ENCODE peak calls at places on chromosomes 3 and 15, in ten cellular contexts. One of them, this sample, is unnamed.

GRCh38 chr3:15345608-15346137 is 13.3 kb upstream of the SH3BP5 start:
- DNase-seq in H1: no peak
- DNase-seq in HepG2: no peak
- DNase-seq in breast epithelium: no peak
- DNase-seq in GM12892: no peak
- DNase-seq in HCT116: no peak
- DNase-seq in transverse colon: peak; percentile 22
- DNase-seq in endothelial cell of umbilical vein: no peak
- DNase-seq in K562: no peak
- DNase-seq in stomach: no peak
- DNase-seq in this sample: no peak

GRCh38 chr15:100663066-100663465 is 60.7 kb downstream of the ASB7 start:
- DNase-seq in endothelial cell of umbilical vein: no peak
- DNase-seq in K562: peak; percentile 29
- DNase-seq in HCT116: peak; percentile 36
- DNase-seq in HepG2: no peak
- DNase-seq in stomach: no peak
- DNase-seq in breast epithelium: no peak
- DNase-seq in transverse colon: no peak
- DNase-seq in GM12892: no peak
- DNase-seq in H1: peak; percentile 17
- DNase-seq in this sample: no peak

GRCh38 chr3:44074181-44074580 is 167.5 kb upstream of the TOPAZ1 start:
- DNase-seq in transverse colon: no peak
- DNase-seq in GM12892: no peak
- DNase-seq in K562: no peak
- DNase-seq in H1: peak; percentile 10
- DNase-seq in HepG2: no peak
- DNase-seq in breast epithelium: no peak
- DNase-seq in HCT116: peak; percentile 12
- DNase-seq in stomach: no peak
- DNase-seq in endothelial cell of umbilical vein: no peak
- DNase-seq in this sample: no peak

GRCh38 chr3:134346744-134347143 is 27.5 kb downstream of the AMOTL2 start:
- DNase-seq in K562: no peak
- DNase-seq in H1: no peak
- DNase-seq in breast epithelium: no peak
- DNase-seq in endothelial cell of umbilical vein: no peak
- DNase-seq in stomach: no peak
- DNase-seq in HCT116: no peak
- DNase-seq in GM12892: no peak
- DNase-seq in transverse colon: no peak
- DNase-seq in HepG2: no peak
- DNase-seq in this sample: no peak

GRCh38 chr3:13600950-13601691 is 52.2 kb downstream of the FBLN2 start:
- DNase-seq in GM12892: no peak
- DNase-seq in HCT116: peak; percentile 29
- DNase-seq in H1: no peak
- DNase-seq in stomach: no peak
- DNase-seq in HepG2: no peak
- DNase-seq in breast epithelium: no peak
- DNase-seq in endothelial cell of umbilical vein: no peak
- DNase-seq in K562: no peak
- DNase-seq in transverse colon: no peak
- DNase-seq in this sample: no peak

GRCh38 chr3:59064276-59064675 is 14.5 kb upstream of the CFAP20DC start:
- DNase-seq in HCT116: peak; percentile 13
- DNase-seq in H1: no peak
- DNase-seq in HepG2: no peak
- DNase-seq in transverse colon: peak; percentile 19
- DNase-seq in GM12892: no peak
- DNase-seq in K562: no peak
- DNase-seq in breast epithelium: no peak
- DNase-seq in endothelial cell of umbilical vein: no peak
- DNase-seq in stomach: no peak
- DNase-seq in this sample: no peak

GRCh38 chr3:116394365-116394764 is 50.9 kb downstream of the LSAMP start:
- DNase-seq in HepG2: no peak
- DNase-seq in HCT116: no peak
- DNase-seq in breast epithelium: no peak
- DNase-seq in H1: no peak
- DNase-seq in stomach: no peak
- DNase-seq in K562: no peak
- DNase-seq in transverse colon: no peak
- DNase-seq in GM12892: no peak
- DNase-seq in endothelial cell of umbilical vein: no peak
- DNase-seq in this sample: no peak

GRCh38 chr3:147007736-147008245 is 398.6 kb downstream of the ZIC4 start:
- DNase-seq in HepG2: no peak
- DNase-seq in HCT116: no peak
- DNase-seq in stomach: no peak
- DNase-seq in breast epithelium: no peak
- DNase-seq in K562: no peak
- DNase-seq in H1: no peak
- DNase-seq in transverse colon: no peak
- DNase-seq in GM12892: no peak
- DNase-seq in endothelial cell of umbilical vein: no peak
- DNase-seq in this sample: no peak

GRCh38 chr3:134916276-134916961 is 121.4 kb downstream of the EPHB1 start:
- DNase-seq in endothelial cell of umbilical vein: no peak
- DNase-seq in breast epithelium: no peak
- DNase-seq in HCT116: no peak
- DNase-seq in K562: no peak
- DNase-seq in transverse colon: no peak
- DNase-seq in H1: no peak
- DNase-seq in GM12892: no peak
- DNase-seq in HepG2: no peak
- DNase-seq in stomach: no peak
- DNase-seq in this sample: no peak

GRCh38 chr15:31440754-31441298 is 114.2 kb downstream of the KLF13 start:
- DNase-seq in endothelial cell of umbilical vein: peak; percentile 29
- DNase-seq in H1: no peak
- DNase-seq in HCT116: no peak
- DNase-seq in breast epithelium: no peak
- DNase-seq in K562: peak; percentile 26
- DNase-seq in GM12892: no peak
- DNase-seq in HepG2: no peak
- DNase-seq in transverse colon: peak; percentile 64
- DNase-seq in stomach: peak; percentile 42
- DNase-seq in this sample: no peak

GRCh38 chr15:36334059-36334458 is 245.4 kb upstream of the CDIN1 start:
- DNase-seq in endothelial cell of umbilical vein: no peak
- DNase-seq in K562: no peak
- DNase-seq in HepG2: no peak
- DNase-seq in HCT116: no peak
- DNase-seq in H1: no peak
- DNase-seq in GM12892: no peak
- DNase-seq in breast epithelium: no peak
- DNase-seq in stomach: no peak
- DNase-seq in transverse colon: no peak
- DNase-seq in this sample: no peak

GRCh38 chr15:100694381-100695012 is 92.1 kb downstream of the ASB7 start:
- DNase-seq in H1: no peak
- DNase-seq in K562: no peak
- DNase-seq in transverse colon: no peak
- DNase-seq in GM12892: no peak
- DNase-seq in endothelial cell of umbilical vein: peak; percentile 61
- DNase-seq in HCT116: no peak
- DNase-seq in HepG2: no peak
- DNase-seq in stomach: no peak
- DNase-seq in breast epithelium: no peak
- DNase-seq in this sample: no peak

GRCh38 chr3:73805435-73805834 is 180.7 kb upstream of the PDZRN3 start:
- DNase-seq in HCT116: no peak
- DNase-seq in GM12892: no peak
- DNase-seq in breast epithelium: no peak
- DNase-seq in H1: no peak
- DNase-seq in endothelial cell of umbilical vein: no peak
- DNase-seq in transverse colon: peak; percentile 13
- DNase-seq in stomach: no peak
- DNase-seq in HepG2: no peak
- DNase-seq in K562: no peak
- DNase-seq in this sample: no peak

GRCh38 chr3:11591401-11592266 is 52.1 kb downstream of the VGLL4 start:
- DNase-seq in stomach: peak; percentile 54
- DNase-seq in H1: peak; percentile 53
- DNase-seq in GM12892: no peak
- DNase-seq in HepG2: peak; percentile 82
- DNase-seq in transverse colon: no peak
- DNase-seq in endothelial cell of umbilical vein: peak; percentile 70
- DNase-seq in K562: no peak
- DNase-seq in HCT116: peak; percentile 62
- DNase-seq in breast epithelium: peak; percentile 61
- DNase-seq in this sample: no peak

GRCh38 chr3:40800343-40800742 is 275.6 kb downstream of the ZNF621 start:
- DNase-seq in K562: no peak
- DNase-seq in H1: peak; percentile 31
- DNase-seq in HCT116: peak; percentile 2
- DNase-seq in stomach: no peak
- DNase-seq in transverse colon: peak; percentile 17
- DNase-seq in GM12892: no peak
- DNase-seq in endothelial cell of umbilical vein: peak; percentile 18
- DNase-seq in HepG2: peak; percentile 57
- DNase-seq in breast epithelium: no peak
- DNase-seq in this sample: no peak

GRCh38 chr3:64612082-64612860 is 75.5 kb downstream of the ADAMTS9 start:
- DNase-seq in GM12892: no peak
- DNase-seq in HCT116: no peak
- DNase-seq in transverse colon: peak; percentile 15
- DNase-seq in endothelial cell of umbilical vein: no peak
- DNase-seq in breast epithelium: no peak
- DNase-seq in K562: no peak
- DNase-seq in H1: no peak
- DNase-seq in stomach: no peak
- DNase-seq in HepG2: no peak
- DNase-seq in this sample: no peak

GRCh38 chr3:99920530-99921376 is 103.1 kb downstream of the CMSS1 start:
- DNase-seq in stomach: peak; percentile 51
- DNase-seq in GM12892: no peak
- DNase-seq in transverse colon: peak; percentile 71
- DNase-seq in H1: no peak
- DNase-seq in HepG2: peak; percentile 97
- DNase-seq in HCT116: no peak
- DNase-seq in breast epithelium: no peak
- DNase-seq in K562: no peak
- DNase-seq in endothelial cell of umbilical vein: peak; percentile 66
- DNase-seq in this sample: no peak

GRCh38 chr3:152245498-152246175 is 23.1 kb upstream of the MBNL1 start:
- DNase-seq in H1: no peak
- DNase-seq in breast epithelium: no peak
- DNase-seq in transverse colon: no peak
- DNase-seq in stomach: no peak
- DNase-seq in GM12892: no peak
- DNase-seq in K562: no peak
- DNase-seq in HCT116: no peak
- DNase-seq in endothelial cell of umbilical vein: no peak
- DNase-seq in HepG2: no peak
- DNase-seq in this sample: no peak
- TF ChIP-seq POLR2AphosphoS5 in H1: no peak
- TF ChIP-seq POLR2AphosphoS5 in breast epithelium: no peak
- TF ChIP-seq POLR2AphosphoS5 in transverse colon: no peak
- TF ChIP-seq POLR2AphosphoS5 in stomach: no peak
- TF ChIP-seq POLR2AphosphoS5 in GM12892: no peak
- TF ChIP-seq POLR2AphosphoS5 in K562: no peak
- TF ChIP-seq POLR2AphosphoS5 in HCT116: no peak
- TF ChIP-seq POLR2AphosphoS5 in endothelial cell of umbilical vein: no peak
- TF ChIP-seq POLR2AphosphoS5 in HepG2: no peak
- TF ChIP-seq POLR2AphosphoS5 in this sample: no peak

GRCh38 chr15:75207618-75208500 is 6.2 kb downstream of the C15orf39 start:
- DNase-seq in K562: no peak
- DNase-seq in HepG2: no peak
- DNase-seq in transverse colon: no peak
- DNase-seq in breast epithelium: no peak
- DNase-seq in HCT116: no peak
- DNase-seq in H1: no peak
- DNase-seq in GM12892: no peak
- DNase-seq in endothelial cell of umbilical vein: no peak
- DNase-seq in stomach: no peak
- DNase-seq in this sample: no peak
- TF ChIP-seq POLR2A in K562: no peak
- TF ChIP-seq POLR2A in HepG2: no peak
- TF ChIP-seq POLR2A in transverse colon: no peak
- TF ChIP-seq POLR2A in breast epithelium: no peak
- TF ChIP-seq POLR2A in HCT116: no peak
- TF ChIP-seq POLR2A in H1: no peak
- TF ChIP-seq POLR2A in GM12892: no peak
- TF ChIP-seq POLR2A in endothelial cell of umbilical vein: no peak
- TF ChIP-seq POLR2A in stomach: no peak
- TF ChIP-seq POLR2A in this sample: no peak

DNA sequence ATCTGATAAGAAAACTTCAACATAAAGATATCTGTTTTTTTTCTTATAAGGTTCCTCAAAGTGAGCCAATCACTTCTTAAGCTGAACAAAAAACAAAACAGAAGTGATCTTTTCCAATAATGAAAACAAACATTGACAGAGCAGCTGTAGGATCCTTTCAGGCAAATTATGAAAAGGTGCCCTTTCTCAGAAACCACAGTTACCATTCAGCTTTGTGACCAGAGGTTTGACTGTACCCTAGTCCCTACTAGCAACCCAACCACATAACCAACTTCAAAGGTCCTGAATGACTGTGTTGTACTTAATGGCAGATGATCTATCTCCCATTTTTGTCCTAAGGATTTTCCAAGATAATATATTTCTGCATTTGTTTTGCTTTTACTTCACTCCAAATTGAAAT is 39.4 kb upstream of the CCR2 start:
- DNase-seq in breast epithelium: no peak
- DNase-seq in H1: no peak
- DNase-seq in transverse colon: no peak
- DNase-seq in HepG2: no peak
- DNase-seq in GM12892: no peak
- DNase-seq in stomach: no peak
- DNase-seq in K562: no peak
- DNase-seq in HCT116: no peak
- DNase-seq in endothelial cell of umbilical vein: no peak
- DNase-seq in this sample: no peak
- TF ChIP-seq POLR2AphosphoS5 in breast epithelium: no peak
- TF ChIP-seq POLR2AphosphoS5 in H1: no peak
- TF ChIP-seq POLR2AphosphoS5 in transverse colon: no peak
- TF ChIP-seq POLR2AphosphoS5 in HepG2: no peak
- TF ChIP-seq POLR2AphosphoS5 in GM12892: no peak
- TF ChIP-seq POLR2AphosphoS5 in stomach: no peak
- TF ChIP-seq POLR2AphosphoS5 in K562: no peak
- TF ChIP-seq POLR2AphosphoS5 in HCT116: no peak
- TF ChIP-seq POLR2AphosphoS5 in endothelial cell of umbilical vein: no peak
- TF ChIP-seq POLR2AphosphoS5 in this sample: no peak

GRCh38 chr3:96491868-96492267 is 322.5 kb upstream of the EPHA6 start:
- DNase-seq in HCT116: no peak
- DNase-seq in breast epithelium: no peak
- DNase-seq in K562: no peak
- DNase-seq in GM12892: no peak
- DNase-seq in transverse colon: no peak
- DNase-seq in H1: no peak
- DNase-seq in stomach: no peak
- DNase-seq in HepG2: no peak
- DNase-seq in endothelial cell of umbilical vein: no peak
- DNase-seq in this sample: no peak
- TF ChIP-seq POLR2A in HCT116: no peak
- TF ChIP-seq POLR2A in breast epithelium: no peak
- TF ChIP-seq POLR2A in K562: no peak
- TF ChIP-seq POLR2A in GM12892: no peak
- TF ChIP-seq POLR2A in transverse colon: no peak
- TF ChIP-seq POLR2A in H1: no peak
- TF ChIP-seq POLR2A in stomach: no peak
- TF ChIP-seq POLR2A in HepG2: no peak
- TF ChIP-seq POLR2A in endothelial cell of umbilical vein: no peak
- TF ChIP-seq POLR2A in this sample: no peak

GRCh38 chr3:127694467-127695215 is 21.9 kb downstream of the ABTB1 start:
- DNase-seq in stomach: peak; percentile 86
- DNase-seq in HCT116: peak; percentile 38
- DNase-seq in endothelial cell of umbilical vein: peak; percentile 36
- DNase-seq in GM12892: no peak
- DNase-seq in HepG2: peak; percentile 57
- DNase-seq in transverse colon: peak; percentile 43
- DNase-seq in K562: no peak
- DNase-seq in H1: no peak
- DNase-seq in breast epithelium: no peak
- DNase-seq in this sample: no peak
- TF ChIP-seq POLR2AphosphoS5 in stomach: peak; percentile 50
- TF ChIP-seq POLR2AphosphoS5 in HCT116: no peak
- TF ChIP-seq POLR2AphosphoS5 in endothelial cell of umbilical vein: no peak
- TF ChIP-seq POLR2AphosphoS5 in GM12892: peak; percentile 25
- TF ChIP-seq POLR2AphosphoS5 in HepG2: no peak
- TF ChIP-seq POLR2AphosphoS5 in transverse colon: no peak
- TF ChIP-seq POLR2AphosphoS5 in K562: no peak
- TF ChIP-seq POLR2AphosphoS5 in H1: no peak
- TF ChIP-seq POLR2AphosphoS5 in breast epithelium: no peak
- TF ChIP-seq POLR2AphosphoS5 in this sample: no peak

This sample was measured in vagina.